ENCODE peak calls at places on chromosomes 3 and 15, in five cellular contexts. G is heart left ventricle, P is uterus, B is breast epithelium, D is body of pancreas. S is an unnamed sample.

GRCh38 chr3:155747286-155747685 is 2.4 kb upstream of the PLCH1 start:
- DNase-seq in G (no peak), P (no peak), B (no peak), D (no peak), S (no peak)

GRCh38 chr3:4856986-4857385 is 122.3 kb upstream of the BHLHE40 start:
- DNase-seq in G (no peak), P (no peak), B (no peak), D (no peak), S (no peak)

GRCh38 chr3:190629088-190629487 is 115.2 kb downstream of the IL1RAP start:
- DNase-seq in G (no peak), P (no peak), B (no peak), D (no peak), S (no peak)

GRCh38 chr3:135325726-135326245 is 530.7 kb downstream of the EPHB1 start:
- DNase-seq in G (no peak), P (no peak), B (no peak), D (peak), S (no peak)

GRCh38 chr15:84864429-84864795 is 20.1 kb upstream of the SLC28A1 start:
- DNase-seq in G (peak), P (no peak), B (no peak), D (no peak), S (no peak)

GRCh38 chr15:71596672-71597071 is 213.7 kb upstream of the NR2E3 start:
- DNase-seq in G (peak), P (peak), B (peak), D (peak), S (no peak)

GRCh38 chr3:112640864-112641751 is at the start of gene CCDC80:
- DNase-seq in G (peak), P (peak), B (no peak), D (no peak), S (no peak)

GRCh38 chr15:69380100-69380725 is 33.9 kb upstream of the KIF23 start:
- DNase-seq in G (no peak), P (no peak), B (no peak), D (no peak), S (peak)

GRCh38 chr3:143288944-143289343 is 169.4 kb downstream of the CHST2 start:
- DNase-seq in G (no peak), P (no peak), B (no peak), D (no peak), S (no peak)

GRCh38 chr15:88603885-88604284 is 17.3 kb upstream of the AEN start:
- DNase-seq in G (no peak), P (no peak), B (no peak), D (peak), S (no peak)

GRCh38 chr3:55362206-55362960 is 124.7 kb downstream of the WNT5A start:
- DNase-seq in G (no peak), P (no peak), B (no peak), D (no peak), S (no peak)

GRCh38 chr3:152539191-152539764 is 270.5 kb downstream of the MBNL1 start:
- DNase-seq in G (no peak), P (no peak), B (no peak), D (no peak), S (no peak)

GRCh38 chr3:197031315-197032285 is 2.0 kb upstream of the MELTF start:
- DNase-seq in G (peak), P (peak), B (no peak), D (peak), S (no peak)

GRCh38 chr15:95590533-95591044 is 739.9 kb upstream of the NR2F2 start:
- DNase-seq in G (no peak), P (no peak), B (no peak), D (no peak), S (no peak)

GRCh38 chr3:149386299-149386606 is 8.8 kb upstream of the TM4SF1 start:
- DNase-seq in G (no peak), P (no peak), B (no peak), D (no peak), S (no peak)

GRCh38 chr3:141308588-141309218 is 59.6 kb upstream of the ZBTB38 start:
- DNase-seq in G (peak), P (peak), B (no peak), D (peak), S (peak)

GRCh38 chr15:64596701-64597468 is 136.5 kb downstream of the ZNF609 start:
- DNase-seq in G (peak), P (no peak), B (no peak), D (peak), S (no peak)

GRCh38 chr3:125168711-125169410 is 43.7 kb downstream of the SLC12A8 start:
- DNase-seq in G (peak), P (no peak), B (no peak), D (no peak), S (no peak)

GRCh38 chr3:129023909-129024308 is 22.8 kb downstream of the EFCC1 start:
- DNase-seq in G (no peak), P (no peak), B (no peak), D (peak), S (no peak)

GRCh38 chr15:31396881-31397560 is 70.4 kb downstream of the KLF13 start:
- DNase-seq in G (peak), P (peak), B (peak), D (peak), S (peak)

GRCh38 chr15:100109486-100110035 is 232.2 kb downstream of the ADAMTS17 start:
- DNase-seq in G (no peak), P (peak), B (no peak), D (no peak), S (no peak)

GRCh38 chr15:65323071-65323511 is 18.6 kb downstream of the RNU5B-1 start:
- DNase-seq in G (peak), P (peak), B (no peak), D (peak), S (no peak)

GRCh38 chr3:66265627-66266026 is 44.8 kb downstream of the SLC25A26 start:
- DNase-seq in G (no peak), P (no peak), B (no peak), D (no peak), S (no peak)

GRCh38 chr3:150319900-150320299 is 88.2 kb upstream of the TSC22D2 start:
- DNase-seq in G (no peak), P (no peak), B (no peak), D (no peak), S (no peak)

GRCh38 chr3:33063651-33064051 is 33.3 kb downstream of the GLB1 start:
- DNase-seq in G (no peak), P (no peak), B (no peak), D (no peak), S (no peak)

GRCh38 chr3:151491525-151491924 is 30.7 kb upstream of the IGSF10 start:
- DNase-seq in G (no peak), P (no peak), B (no peak), D (no peak), S (no peak)

GRCh38 chr3:73572371-73572770 is 52.4 kb downstream of the PDZRN3 start:
- DNase-seq in G (no peak), P (no peak), B (no peak), D (no peak), S (no peak)

GRCh38 chr15:100204771-100205170 is 137.0 kb downstream of the ADAMTS17 start:
- DNase-seq in G (no peak), P (no peak), B (no peak), D (no peak), S (no peak)

GRCh38 chr3:49017646-49017977 is 768 bp downstream of the DALRD3 start:
- DNase-seq in G (no peak), P (no peak), B (no peak), D (no peak), S (no peak)

GRCh38 chr15:60575995-60576394 is 97.1 kb upstream of the ICE2 start:
- DNase-seq in G (no peak), P (no peak), B (no peak), D (peak), S (no peak)

GRCh38 chr15:59237119-59237853 is 30.6 kb downstream of the LDHAL6B start:
- DNase-seq in G (no peak), P (no peak), B (no peak), D (no peak), S (no peak)

GRCh38 chr3:23490459-23490858 is 287.3 kb downstream of the UBE2E2 start:
- DNase-seq in G (no peak), P (no peak), B (no peak), D (no peak), S (no peak)

DNA sequence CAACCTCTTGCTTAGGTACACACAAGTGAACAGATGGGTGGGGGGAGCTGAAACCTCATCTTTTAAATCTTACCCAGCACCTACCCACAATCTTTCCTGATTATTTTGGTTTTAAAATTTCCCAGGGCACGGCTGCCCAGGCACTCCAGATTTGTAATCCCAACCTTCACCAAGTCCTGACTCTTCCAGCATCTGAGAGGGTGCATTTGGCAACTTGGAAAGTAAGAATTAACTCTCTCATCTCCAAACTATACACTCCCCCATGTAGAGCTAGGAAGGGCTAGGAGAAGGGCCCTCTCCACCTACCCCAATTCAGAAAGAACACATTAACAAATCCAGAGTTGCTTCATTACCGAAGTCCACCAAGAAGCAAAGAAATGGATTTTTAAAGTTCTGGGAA is 41.7 kb upstream of the PRICKLE2 start:
- DNase-seq in G (no peak), P (no peak), B (no peak), D (no peak), S (no peak)
- TF ChIP-seq POLR2A in G (no peak), P (no peak), B (no peak), D (no peak), S (no peak)

DNA sequence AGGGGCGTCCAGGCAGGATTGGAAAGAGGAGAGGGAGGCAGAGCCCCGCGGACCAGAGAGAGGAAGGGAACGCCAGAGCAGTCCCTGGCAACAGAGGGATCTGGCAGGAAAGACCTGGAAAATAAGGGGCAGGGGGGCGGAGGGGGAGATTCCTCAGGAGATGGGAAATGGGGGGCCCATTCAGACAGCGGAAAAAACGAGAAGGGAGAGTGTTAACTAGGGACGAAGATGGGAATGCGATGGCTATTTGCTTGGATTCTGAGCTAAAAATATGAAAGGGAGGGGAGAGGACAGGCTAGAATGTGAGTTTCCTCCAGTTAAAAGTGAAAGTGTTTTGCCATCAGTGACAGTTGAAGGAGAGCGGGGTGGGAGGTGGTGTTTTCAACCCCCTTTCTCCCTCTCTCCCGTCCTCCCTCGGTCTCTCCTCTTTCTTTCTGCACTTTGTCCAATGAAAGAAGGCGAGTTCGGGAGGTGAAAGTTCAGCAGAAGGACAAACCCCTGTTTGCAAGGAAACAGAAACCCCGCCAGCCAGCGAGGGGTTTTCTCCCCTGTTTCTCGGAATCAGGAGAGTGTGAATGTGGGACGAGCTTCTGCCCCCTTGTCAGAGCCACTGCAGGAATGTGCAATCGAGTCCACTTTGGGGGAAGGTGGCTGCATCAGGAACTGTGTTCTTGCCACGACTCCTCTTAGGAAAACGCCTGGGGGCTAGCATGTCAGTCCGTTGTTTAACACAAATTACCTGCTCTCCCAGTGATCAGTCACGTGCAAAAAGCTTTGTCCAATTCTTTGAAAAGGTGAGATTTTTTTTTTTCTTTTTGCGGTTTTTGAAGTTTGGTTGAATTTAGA is 911 bp upstream of the FOXP1 start:
- DNase-seq in G (peak), P (peak), B (peak), D (peak), S (peak)
- TF ChIP-seq POLR2A in G (no peak), P (no peak), B (no peak), D (peak), S (peak)

DNA sequence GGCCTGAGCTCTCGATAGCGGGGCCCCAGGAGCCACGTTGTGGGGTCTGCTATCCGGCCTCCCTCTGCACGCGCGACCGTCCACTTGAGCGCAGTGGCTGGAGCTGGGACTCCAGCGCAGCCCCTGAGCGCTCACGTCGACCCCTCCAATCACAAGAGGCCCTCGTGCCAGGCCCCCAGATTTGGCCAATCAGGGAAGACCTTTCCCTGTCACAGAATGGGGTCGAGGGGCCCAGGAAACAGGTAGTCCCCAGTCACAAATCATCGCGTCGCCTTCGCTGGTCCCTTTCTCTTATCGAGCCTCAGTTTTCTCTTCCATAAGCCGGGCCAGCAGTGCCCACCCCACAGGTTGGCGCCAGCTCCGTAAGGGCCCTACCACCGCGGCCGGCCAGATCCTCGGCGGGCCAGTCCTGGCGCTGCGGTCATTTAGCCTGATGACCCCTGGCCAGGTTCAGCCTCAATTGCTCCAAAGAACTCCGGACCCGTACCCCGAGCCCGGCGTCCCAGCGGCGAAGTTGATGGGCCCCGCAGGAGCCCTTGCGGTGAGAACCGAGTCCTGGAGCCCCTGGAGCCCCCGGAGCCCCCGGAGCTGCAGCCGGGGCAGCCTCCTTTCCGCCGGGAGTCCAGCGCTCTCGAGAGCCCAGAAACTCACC is 435 bp downstream of the ALDH1L1 start:
- DNase-seq in G (peak), P (peak), B (no peak), D (peak), S (no peak)
- TF ChIP-seq POLR2A in G (no peak), P (no peak), B (no peak), D (no peak), S (no peak)

GRCh38 chr3:160565442-160566403 is at the start of gene KPNA4:
- DNase-seq in G (peak), P (peak), B (peak), D (peak), S (peak)
- TF ChIP-seq POLR2A in G (no peak), P (peak), B (peak), D (peak), S (peak)

GRCh38 chr3:10855871-10856662 is 40.0 kb downstream of the SLC6A11 start:
- DNase-seq in G (no peak), P (no peak), B (no peak), D (no peak), S (peak)
- TF ChIP-seq POLR2A in G (no peak), P (no peak), B (no peak), D (no peak), S (no peak)

GRCh38 chr3:19148768-19149091 is 420 bp downstream of the KCNH8 start:
- DNase-seq in G (no peak), P (no peak), B (no peak), D (no peak), S (no peak)

GRCh38 chr3:19146685-19147650 is 1.3 kb upstream of the KCNH8 start:
- DNase-seq in G (peak), P (peak), B (peak), D (peak), S (peak)

GRCh38 chr3:19151171-19151570 is 2.9 kb downstream of the KCNH8 start:
- DNase-seq in G (no peak), P (no peak), B (no peak), D (no peak), S (no peak)

GRCh38 chr3:19149388-19149787 is 1.1 kb downstream of the KCNH8 start:
- DNase-seq in G (no peak), P (no peak), B (no peak), D (peak), S (no peak)

DNA sequence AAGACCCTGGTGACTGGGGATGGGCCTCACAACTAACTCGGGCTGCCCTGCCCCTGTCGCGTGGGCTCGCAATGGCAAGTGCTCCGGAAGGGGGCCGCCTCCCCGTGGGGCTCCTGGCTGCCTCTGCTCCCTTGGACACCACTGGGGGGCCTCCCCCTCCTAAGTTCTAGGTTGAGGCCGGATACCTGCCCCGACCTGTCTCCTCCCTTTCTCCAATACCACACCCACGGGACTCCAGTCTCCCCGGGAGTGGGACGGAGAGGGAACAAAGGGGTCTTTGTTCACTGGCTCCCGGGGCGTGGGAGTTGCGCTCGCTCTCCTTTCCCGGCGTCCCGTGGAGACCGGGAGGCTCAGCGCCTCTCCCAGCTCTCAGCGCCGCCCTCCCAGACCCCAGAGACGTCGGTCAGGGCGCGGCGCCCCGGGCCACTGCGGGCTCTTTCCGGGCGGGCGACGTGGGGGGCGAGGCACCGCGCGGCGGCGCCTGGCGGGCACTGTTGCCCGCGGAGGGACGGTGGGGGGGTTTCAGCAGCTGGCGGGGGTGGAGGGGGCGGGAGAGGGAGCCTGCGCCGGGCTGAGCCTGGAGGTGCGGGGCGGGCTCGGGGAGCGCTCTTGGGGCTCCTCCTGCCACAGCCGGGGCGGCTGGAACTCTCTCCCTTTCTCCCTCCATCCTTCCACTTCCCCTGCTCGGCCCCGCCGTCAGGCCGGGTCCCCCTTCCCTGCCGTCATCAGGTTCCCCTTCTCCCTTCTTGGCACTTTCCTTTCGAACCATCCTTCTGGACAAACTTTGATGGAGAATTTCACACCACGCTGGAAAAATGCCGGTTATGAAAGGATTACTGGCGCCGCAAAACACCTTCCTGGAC is at the start of gene KCNH8:
- DNase-seq in G (peak), P (peak), B (peak), D (peak), S (no peak)
- TF ChIP-seq POLR2A in G (no peak), P (no peak), B (no peak), D (peak), S (no peak)

GRCh38 chr15:75203908-75204263 is 2.2 kb downstream of the C15orf39 start:
- DNase-seq in G (no peak), P (no peak), B (no peak), D (no peak), S (no peak)

GRCh38 chr15:75201609-75202250 is at the start of gene C15orf39:
- DNase-seq in G (peak), P (peak), B (peak), D (peak), S (no peak)

GRCh38 chr15:75203017-75203907 is 1.6 kb downstream of the C15orf39 start:
- DNase-seq in G (no peak), P (peak), B (no peak), D (peak), S (peak)

GRCh38 chr15:75200765-75201608 is 695 bp upstream of the C15orf39 start:
- DNase-seq in G (no peak), P (peak), B (peak), D (peak), S (peak)

GRCh38 chr15:75202251-75203016 is 752 bp downstream of the C15orf39 start:
- DNase-seq in G (peak), P (peak), B (peak), D (peak), S (no peak)
- TF ChIP-seq POLR2A in G (no peak), P (no peak), B (no peak), D (peak), S (no peak)

GRCh38 chr3:194135806-194136518 is at the start of gene HES1:
- DNase-seq in G (peak), P (peak), B (peak), D (peak), S (peak)
- TF ChIP-seq POLR2A in G (peak), P (peak), B (peak), D (peak), S (no peak)